ENCODE peak calls at places on chromosomes 11 and 22, in five cellular contexts. F is IMR-90, N is H9, D is mesenchymal stem cell, S is H1. O is an unnamed sample.

GRCh38 chr11:132072044-132072879 is 701.8 kb downstream of the NTM start:
- DNase-seq in F (peak), N (no peak), S (no peak), D (peak), O (no peak)

GRCh38 chr11:115217726-115218311 is 286.4 kb downstream of the CADM1 start:
- DNase-seq in S (no peak), D (no peak), N (no peak), F (no peak), O (no peak)

GRCh38 chr11:133082851-133083488 is 449.3 kb downstream of the OPCML start:
- DNase-seq in F (peak), N (peak), S (peak), D (peak), O (peak)

GRCh38 chr11:117226388-117227385 is 5.2 kb downstream of the PCSK7 start:
- DNase-seq in N (peak), D (peak), F (peak), S (no peak), O (peak)

GRCh38 chr11:106477776-106478175 is 400.3 kb downstream of the AASDHPPT start:
- DNase-seq in N (no peak), F (no peak), S (no peak), D (no peak), O (no peak)

GRCh38 chr22:33639588-33640254 is 280.6 kb downstream of the LARGE1 start:
- DNase-seq in S (no peak), F (no peak), D (no peak), N (no peak), O (no peak)

GRCh38 chr22:35625763-35626162 is 8.6 kb upstream of the MB start:
- DNase-seq in S (no peak), N (no peak), F (no peak), D (no peak), O (no peak)

GRCh38 chr22:42074153-42074750 is at the start of gene PHETA2:
- DNase-seq in S (peak), D (no peak), F (peak), N (peak), O (no peak)

GRCh38 chr11:29435421-29435820 is 581.4 kb downstream of the KCNA4 start:
- DNase-seq in D (no peak), N (no peak), F (peak), S (no peak), O (no peak)

GRCh38 chr11:12182650-12183511 is 72.5 kb downstream of the MICAL2 start:
- DNase-seq in N (no peak), F (peak), D (peak), S (no peak), O (no peak)

GRCh38 chr11:33970984-33971466 is 79.1 kb upstream of the LMO2 start:
- DNase-seq in S (peak), N (peak), F (peak), D (peak), O (peak)

GRCh38 chr11:123429851-123430735 is at the start of gene GRAMD1B:
- DNase-seq in N (peak), S (peak), D (peak), F (peak), O (peak)
- H2BK120ac ChIP-seq in N (no peak), S (no peak), D (no peak), F (peak), O (no peak)

GRCh38 chr22:20083891-20084546 is 4.0 kb downstream of the DGCR8 start:
- DNase-seq in D (no peak), F (no peak), S (no peak), N (no peak), O (no peak)
- H2BK15ac ChIP-seq in D (no peak), F (no peak), S (peak), N (no peak), O (no peak)

GRCh38 chr11:59787255-59787588 is 23.4 kb downstream of the MRPL16 start:
- DNase-seq in D (no peak), F (no peak), N (no peak), S (no peak), O (no peak)
- H4K91ac ChIP-seq in D (no peak), F (peak), N (no peak), S (no peak), O (no peak)

GRCh38 chr22:45460288-45461109 is 42.2 kb upstream of the FBLN1 start:
- DNase-seq in N (no peak), F (peak), D (peak), S (no peak), O (no peak)
- H2BK120ac ChIP-seq in N (no peak), F (peak), D (peak), S (no peak), O (no peak)

DNA sequence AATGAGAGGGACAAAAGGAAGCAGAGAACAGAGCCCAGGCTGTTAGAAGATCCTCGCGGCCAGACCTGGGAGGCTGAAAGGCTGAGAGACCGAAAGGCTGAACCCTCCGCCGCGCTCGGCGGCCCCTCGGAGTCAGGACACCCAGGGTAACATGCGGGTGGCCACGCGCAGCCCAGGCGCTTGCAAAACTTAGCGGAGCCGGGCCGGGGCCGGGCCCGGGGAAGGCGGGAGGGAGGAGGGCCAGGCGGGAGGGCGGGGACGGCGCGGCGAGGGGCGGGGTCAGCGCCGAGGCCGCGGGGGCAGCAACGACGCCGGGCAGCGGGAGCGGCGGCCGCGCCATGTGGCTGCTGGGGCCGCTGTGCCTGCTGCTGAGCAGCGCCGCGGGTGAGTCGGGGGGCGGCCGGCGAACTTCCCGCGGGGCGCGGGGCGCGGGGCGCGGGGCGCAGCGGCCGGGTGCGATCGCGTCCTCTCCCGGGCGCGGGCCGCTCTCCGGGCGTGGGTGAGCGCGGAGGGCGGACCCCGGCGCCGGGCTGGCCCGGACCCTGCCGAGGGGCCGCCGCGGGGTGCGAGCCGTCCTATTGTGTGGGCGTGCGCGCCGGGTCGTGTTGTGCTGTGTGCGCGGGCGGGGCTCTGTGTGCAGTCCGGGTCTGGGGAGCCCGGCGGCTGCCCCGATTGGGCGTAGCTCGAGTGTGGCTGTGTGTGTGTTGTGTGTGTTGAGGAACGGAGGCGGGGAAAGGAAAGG is at the start of gene LDLRAD3:
- DNase-seq in N (peak), F (peak), S (peak), D (peak), O (peak)
- H2BK15ac ChIP-seq in N (no peak), F (peak), S (peak), D (peak), O (peak)

DNA sequence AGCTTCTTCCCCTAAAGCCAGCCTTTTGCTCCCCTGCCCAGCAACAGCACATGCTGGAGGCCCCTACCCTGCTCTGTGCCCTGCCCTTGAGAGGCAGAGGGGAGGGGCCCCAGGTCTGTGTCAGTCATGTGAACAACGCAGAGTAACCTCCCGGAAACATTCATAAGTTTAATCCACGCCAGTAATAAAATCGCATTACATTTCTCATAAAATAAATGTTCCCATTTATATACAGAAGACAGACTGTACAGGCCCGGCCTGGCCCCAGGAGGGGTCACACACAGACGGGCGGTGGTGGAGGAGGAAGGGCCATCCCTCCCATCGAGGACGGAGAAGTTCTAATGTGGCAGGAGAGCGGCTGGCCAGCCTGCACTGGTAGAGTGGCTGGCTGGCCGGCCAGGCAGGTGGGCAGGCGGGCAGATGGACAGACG is 39.5 kb downstream of the LMO1 start:
- DNase-seq in D (no peak), N (no peak), F (no peak), S (no peak), O (no peak)
- H4K91ac ChIP-seq in D (no peak), N (no peak), F (no peak), S (no peak), O (no peak)

DNA sequence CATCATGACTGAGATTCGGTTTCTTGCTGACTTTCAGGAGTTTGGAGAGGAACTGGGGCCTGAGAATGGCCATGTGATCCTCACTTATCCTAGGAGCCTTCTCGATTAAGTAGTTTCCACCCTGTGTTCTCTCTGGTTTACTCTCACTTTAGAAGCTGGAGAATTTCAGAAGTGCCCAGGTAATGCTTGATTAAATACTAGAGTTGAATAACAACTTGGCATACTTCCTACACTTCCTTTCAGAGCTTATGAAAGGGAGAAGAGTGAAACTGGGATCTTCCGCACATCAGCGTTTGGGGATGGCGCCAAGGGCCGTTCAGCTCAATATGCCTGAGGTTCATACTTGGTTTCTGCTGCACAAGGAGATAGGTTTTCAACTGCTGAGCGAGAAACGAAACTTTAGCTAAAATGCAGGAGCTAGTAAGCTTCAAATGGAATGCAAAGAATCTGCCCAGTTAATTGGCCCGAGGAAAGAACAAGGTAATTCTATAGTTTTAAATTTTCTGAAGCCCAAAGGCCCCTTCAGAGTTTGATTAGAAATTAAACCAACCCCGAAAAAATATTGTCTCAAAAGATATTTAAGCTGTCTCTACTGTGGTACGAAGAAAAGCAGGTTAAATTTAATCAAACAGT is 823 bp upstream of the MUC15 start:
- DNase-seq in F (no peak), S (no peak), N (no peak), D (no peak), O (peak)
- H2BK120ac ChIP-seq in F (no peak), S (peak), N (no peak), D (no peak), O (no peak)

O was measured in neuronal stem cell.